ENCODE peak calls at places on chromosomes 11 and 22, in ten cellular contexts. Y is ovary, N is A549, F is gastrocnemius medialis, C is transverse colon, D is right lobe of liver, O is lower leg skin, A is upper lobe of left lung, H is body of pancreas, T is IMR-90. I is an unnamed sample.

GRCh38 chr22:38397189-38398097 is 57.6 kb downstream of the KCNJ4 start:
- DNase-seq in Y (no peak), N (no peak), F (no peak), C (peak; percentile 59), D (no peak), O (no peak), A (peak; percentile 71), H (peak; percentile 40), T (no peak), I (no peak)

GRCh38 chr11:5596611-5597201 is at the start of gene TRIM6:
- DNase-seq in Y (peak; percentile 76), N (peak; percentile 58), F (peak; percentile 2), C (peak; percentile 52), D (peak; percentile 54), O (no peak), A (peak; percentile 60), H (peak; percentile 53), T (peak; percentile 35), I (peak; percentile 75)

GRCh38 chr11:126990716-126991480 is 9.7 kb downstream of the KIRREL3 start:
- DNase-seq in Y (no peak), N (no peak), F (no peak), C (no peak), D (no peak), O (no peak), A (no peak), H (no peak), T (peak; percentile 40), I (no peak)

GRCh38 chr11:67400251-67400941 is 1.3 kb downstream of the PPP1CA start:
- DNase-seq in Y (no peak), N (no peak), F (no peak), C (peak; percentile 52), D (no peak), O (no peak), A (no peak), H (no peak), T (no peak), I (no peak)

GRCh38 chr11:79321282-79321681 is 119.5 kb downstream of the TENM4 start:
- DNase-seq in Y (no peak), N (no peak), F (no peak), C (no peak), D (no peak), O (no peak), A (no peak), H (no peak), T (peak; percentile 81), I (no peak)

GRCh38 chr11:114358711-114359110 is 41.6 kb downstream of the C11orf71 start:
- DNase-seq in Y (no peak), N (no peak), F (no peak), C (no peak), D (no peak), O (no peak), A (no peak), H (no peak), T (peak; percentile 27), I (no peak)

GRCh38 chr11:96960926-96961325 is 571.1 kb downstream of the JRKL start:
- DNase-seq in Y (no peak), N (no peak), F (no peak), C (no peak), D (no peak), O (no peak), A (no peak), H (no peak), T (no peak), I (no peak)

GRCh38 chr11:121473064-121473777 is 20.5 kb upstream of the SORL1-AS1 start:
- DNase-seq in Y (no peak), N (no peak), F (no peak), C (no peak), D (no peak), O (no peak), A (no peak), H (no peak), T (peak; percentile 73), I (no peak)

GRCh38 chr11:88709567-88709966 is 356.2 kb downstream of the GRM5 start:
- DNase-seq in Y (no peak), N (no peak), F (no peak), C (no peak), D (no peak), O (no peak), A (no peak), H (no peak), T (no peak), I (no peak)

GRCh38 chr11:13102865-13103539 is 93.9 kb downstream of the RASSF10 start:
- DNase-seq in Y (no peak), N (no peak), F (no peak), C (no peak), D (no peak), O (no peak), A (no peak), H (no peak), T (no peak), I (no peak)

GRCh38 chr11:13104619-13105236 is 95.6 kb downstream of the RASSF10 start:
- DNase-seq in Y (no peak), N (no peak), F (no peak), C (no peak), D (no peak), O (no peak), A (no peak), H (no peak), T (no peak), I (no peak)

GRCh38 chr11:13107544-13108044 is 98.5 kb downstream of the RASSF10 start:
- DNase-seq in Y (no peak), N (no peak), F (no peak), C (no peak), D (no peak), O (no peak), A (no peak), H (no peak), T (no peak), I (no peak)

GRCh38 chr11:13103962-13104554 is 94.9 kb downstream of the RASSF10 start:
- DNase-seq in Y (no peak), N (no peak), F (no peak), C (no peak), D (no peak), O (no peak), A (no peak), H (no peak), T (no peak), I (no peak)

GRCh38 chr11:13105237-13105844 is 96.2 kb downstream of the RASSF10 start:
- DNase-seq in Y (no peak), N (no peak), F (no peak), C (peak; percentile 22), D (no peak), O (peak; percentile 20), A (no peak), H (peak; percentile 15), T (no peak), I (no peak)
- TF ChIP-seq POLR2A in Y (no peak), N (no peak), F (no peak), C (no peak), D (no peak), O (no peak), A (no peak), H (no peak), T (no peak), I (no peak)

GRCh38 chr22:29767289-29768051 is at the start of gene UQCR10:
- DNase-seq in Y (peak; percentile 91), N (peak; percentile 84), F (peak; percentile 78), C (peak; percentile 93), D (peak; percentile 92), O (peak; percentile 89), A (peak; percentile 95), H (peak; percentile 93), T (peak; percentile 88), I (peak; percentile 62)

GRCh38 chr22:29769723-29770321 is 2.7 kb downstream of the UQCR10 start:
- DNase-seq in Y (no peak), N (no peak), F (no peak), C (no peak), D (no peak), O (no peak), A (peak; percentile 64), H (no peak), T (no peak), I (no peak)

GRCh38 chr22:29768052-29768680 is 997 bp downstream of the UQCR10 start:
- DNase-seq in Y (no peak), N (no peak), F (no peak), C (no peak), D (no peak), O (no peak), A (no peak), H (no peak), T (no peak), I (no peak)

GRCh38 chr22:29765905-29766631 is 739 bp downstream of the ZMAT5 start:
- DNase-seq in Y (peak; percentile 15), N (no peak), F (no peak), C (peak; percentile 44), D (no peak), O (no peak), A (no peak), H (no peak), T (no peak), I (no peak)

GRCh38 chr22:29766632-29767288 is at the start of gene ZMAT5:
- DNase-seq in Y (peak; percentile 93), N (peak; percentile 97), F (peak; percentile 95), C (peak; percentile 96), D (peak; percentile 96), O (peak; percentile 95), A (peak; percentile 99), H (peak; percentile 96), T (peak; percentile 95), I (peak; percentile 91)
- TF ChIP-seq POLR2A in Y (no peak), N (peak; percentile 79), F (no peak), C (peak; percentile 94), D (peak; percentile 64), O (no peak), A (peak; percentile 12), H (peak; percentile 93), T (peak; percentile 37), I (peak; percentile 65)

GRCh38 chr11:2940930-2941821 is 12.0 kb upstream of the PHLDA2 start:
- DNase-seq in Y (no peak), N (no peak), F (no peak), C (peak; percentile 70), D (peak; percentile 84), O (no peak), A (no peak), H (peak; percentile 58), T (no peak), I (peak; percentile 85)
- TF ChIP-seq POLR2A in Y (no peak), N (no peak), F (no peak), C (no peak), D (no peak), O (no peak), A (no peak), H (no peak), T (no peak), I (no peak)

GRCh38 chr11:18408558-18409242 is 3.4 kb upstream of the LDHC start:
- DNase-seq in Y (no peak), N (no peak), F (no peak), C (no peak), D (no peak), O (no peak), A (no peak), H (no peak), T (peak; percentile 8), I (no peak)
- TF ChIP-seq POLR2A in Y (no peak), N (no peak), F (no peak), C (no peak), D (no peak), O (no peak), A (no peak), H (no peak), T (peak; percentile 86), I (no peak)

GRCh38 chr22:41687901-41688364 is 734 bp downstream of the SNU13 start:
- DNase-seq in Y (no peak), N (no peak), F (no peak), C (peak; percentile 35), D (no peak), O (no peak), A (peak; percentile 33), H (no peak), T (peak; percentile 22), I (no peak)
- TF ChIP-seq POLR2A in Y (no peak), N (no peak), F (no peak), C (no peak), D (no peak), O (no peak), A (no peak), H (no peak), T (no peak), I (no peak)

GRCh38 chr11:203056-203944 is 3.9 kb downstream of the BET1L start:
- DNase-seq in Y (no peak), N (no peak), F (no peak), C (no peak), D (peak; percentile 42), O (peak; percentile 13), A (peak; percentile 11), H (peak; percentile 7), T (no peak), I (no peak)
- TF ChIP-seq POLR2A in Y (no peak), N (no peak), F (no peak), C (no peak), D (no peak), O (no peak), A (no peak), H (no peak), T (no peak), I (no peak)